ENCODE peak calls at places on chromosome 9, in four cellular contexts. V, Z, R and Y are unnamed samples.

GRCh38 chr9:130701059-130702022 is 7.8 kb downstream of the EXOSC2 start:
- DNase-seq in V (peak), Z (peak), R (peak), Y (no peak)

GRCh38 chr9:125409217-125409636 is 147.6 kb downstream of the GAPVD1 start:
- DNase-seq in V (peak), Z (no peak), R (no peak), Y (no peak)

GRCh38 chr9:131645078-131645776 is 94.6 kb downstream of the RAPGEF1 start:
- DNase-seq in V (no peak), Z (no peak), R (no peak), Y (no peak)

GRCh38 chr9:133855802-133856592 is 117.8 kb upstream of the SARDH start:
- DNase-seq in V (no peak), Z (no peak), R (peak), Y (no peak)

GRCh38 chr9:121599186-121599871 is 52.1 kb upstream of the DAB2IP start:
- DNase-seq in V (no peak), Z (peak), R (peak), Y (peak)

GRCh38 chr9:109766351-109766750 is 13.6 kb upstream of the PALM2AKAP2 start:
- DNase-seq in V (no peak), Z (no peak), R (no peak), Y (no peak)

GRCh38 chr9:131862261-131862660 is 122.4 kb upstream of the RAPGEF1 start:
- DNase-seq in V (no peak), Z (no peak), R (no peak), Y (no peak)

GRCh38 chr9:104009853-104010252 is 84.3 kb upstream of the SMC2 start:
- DNase-seq in V (no peak), Z (no peak), R (no peak), Y (no peak)

GRCh38 chr9:37324691-37325490 is 97.6 kb upstream of the GRHPR start:
- DNase-seq in V (no peak), Z (no peak), R (no peak), Y (no peak)

GRCh38 chr9:4894076-4894475 is 91.0 kb upstream of the JAK2 start:
- DNase-seq in V (no peak), Z (no peak), R (no peak), Y (no peak)

GRCh38 chr9:133731876-133732321 is 6.3 kb downstream of the SARDH start:
- DNase-seq in V (peak), Z (peak), R (peak), Y (no peak)

GRCh38 chr9:86361176-86361575 is 7.0 kb upstream of the TUT7 start:
- DNase-seq in V (no peak), Z (no peak), R (no peak), Y (no peak)

GRCh38 chr9:103242025-103242424 is 246.9 kb downstream of the CYLC2 start:
- DNase-seq in V (no peak), Z (no peak), R (no peak), Y (no peak)

GRCh38 chr9:113879906-113880305 is 3.8 kb downstream of the ZNF618 start:
- DNase-seq in V (peak), Z (no peak), R (no peak), Y (no peak)

GRCh38 chr9:95116002-95116819 is 201.3 kb downstream of the FANCC start:
- DNase-seq in V (peak), Z (no peak), R (peak), Y (no peak)

GRCh38 chr9:126411225-126411947 is 84.8 kb downstream of the MVB12B start:
- DNase-seq in V (no peak), Z (no peak), R (no peak), Y (no peak)

GRCh38 chr9:76729980-76730737 is 34.1 kb upstream of the PCA3 start:
- DNase-seq in V (no peak), Z (no peak), R (peak), Y (no peak)

GRCh38 chr9:98709968-98710965 is 1.5 kb upstream of the GABBR2 start:
- DNase-seq in V (peak), Z (no peak), R (no peak), Y (no peak)

GRCh38 chr9:3386753-3387152 is 139.0 kb downstream of the RFX3 start:
- DNase-seq in V (no peak), Z (no peak), R (no peak), Y (no peak)

GRCh38 chr9:109574061-109574882 is 76.2 kb upstream of the PTPN3 start:
- DNase-seq in V (peak), Z (peak), R (peak), Y (no peak)

GRCh38 chr9:121902483-121903135 is 190.5 kb downstream of the TTLL11 start:
- DNase-seq in V (peak), Z (no peak), R (no peak), Y (no peak)

GRCh38 chr9:81480828-81481604 is 208.3 kb downstream of the TLE1 start:
- DNase-seq in V (no peak), Z (no peak), R (no peak), Y (no peak)

GRCh38 chr9:105088088-105088487 is 156.4 kb upstream of the SLC44A1 start:
- DNase-seq in V (no peak), Z (no peak), R (no peak), Y (no peak)
- TF ChIP-seq CHD2 in V (no peak), Z (no peak), R (no peak), Y (no peak)

DNA sequence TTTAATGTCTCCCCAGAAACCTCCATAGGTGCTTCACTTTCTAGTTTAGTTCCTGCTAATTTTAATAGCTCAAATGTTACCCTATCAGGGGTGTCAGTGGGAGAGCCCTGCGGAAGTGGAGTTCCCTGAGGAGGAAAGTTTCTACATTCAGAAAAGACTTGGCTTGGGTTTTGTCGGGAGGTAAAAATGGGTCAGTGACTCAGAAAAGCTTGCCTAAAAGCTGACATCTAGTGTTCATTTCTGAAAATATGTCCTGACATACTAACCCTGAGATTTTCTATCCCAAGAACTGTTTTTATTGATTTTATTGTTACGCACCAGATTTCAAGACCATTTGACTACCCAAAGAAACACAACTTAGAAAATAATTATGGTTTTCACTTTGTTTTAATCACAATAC is 40.9 kb upstream of the GLDC start:
- DNase-seq in V (no peak), Z (no peak), R (peak), Y (no peak)
- TF ChIP-seq MAFK in V (no peak), Z (no peak), R (no peak), Y (no peak)

DNA sequence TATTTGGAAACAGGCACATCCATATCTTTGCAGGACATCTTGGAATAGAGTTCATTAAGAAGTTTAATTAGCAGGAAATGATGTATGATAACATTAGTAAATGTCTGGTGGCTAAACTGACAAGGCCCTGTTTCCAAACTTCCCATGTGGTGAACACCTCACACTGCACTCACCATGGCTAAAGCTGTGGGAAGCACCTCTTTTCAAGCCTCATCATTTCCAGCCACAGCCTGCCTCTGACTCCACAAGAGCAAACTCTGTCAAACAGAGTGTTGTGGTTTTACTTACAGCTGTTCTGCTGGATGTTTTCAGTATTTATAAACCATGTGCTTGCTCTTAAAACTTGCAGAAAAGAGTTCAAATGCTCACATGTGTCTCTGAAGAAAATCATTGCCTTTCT is 14.9 kb upstream of the NDUFB6 start:
- DNase-seq in V (no peak), Z (no peak), R (no peak), Y (no peak)
- TF ChIP-seq CHD2 in V (no peak), Z (no peak), R (no peak), Y (no peak)

GRCh38 chr9:93503381-93503780 is 50.0 kb upstream of the FAM120AOS start:
- DNase-seq in V (no peak), Z (no peak), R (no peak), Y (no peak)

GRCh38 chr9:93500571-93501298 is 47.4 kb upstream of the FAM120AOS start:
- DNase-seq in V (no peak), Z (peak), R (no peak), Y (no peak)

GRCh38 chr9:93496285-93496684 is 42.9 kb upstream of the FAM120AOS start:
- DNase-seq in V (no peak), Z (no peak), R (no peak), Y (no peak)

GRCh38 chr9:93505518-93506123 is 52.2 kb upstream of the FAM120AOS start:
- DNase-seq in V (no peak), Z (no peak), R (no peak), Y (no peak)

DNA sequence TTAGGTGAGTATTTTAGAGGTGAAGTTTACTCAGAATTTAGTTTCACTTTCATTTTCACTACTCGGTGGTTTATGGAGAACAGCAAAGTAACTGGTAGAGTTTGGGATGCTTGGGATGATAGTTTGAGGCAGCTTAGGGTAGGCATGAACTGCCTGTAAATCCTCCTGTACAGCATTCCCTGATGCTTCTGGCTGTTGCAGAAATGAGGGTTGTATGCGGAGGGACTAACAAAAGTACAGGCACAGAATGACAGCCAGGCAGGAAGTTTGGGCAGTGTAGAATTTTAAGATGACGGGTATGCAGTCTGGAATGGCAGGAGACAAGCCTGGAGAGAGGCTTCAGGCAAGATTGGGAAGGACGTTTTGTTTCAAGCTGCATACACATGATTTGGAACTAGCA is 48.0 kb upstream of the FAM120AOS start:
- DNase-seq in V (no peak), Z (no peak), R (no peak), Y (no peak)
- TF ChIP-seq MAFK in V (no peak), Z (no peak), R (no peak), Y (no peak)

GRCh38 chr9:83012160-83012559 is 50.8 kb downstream of the RASEF start:
- DNase-seq in V (no peak), Z (no peak), R (no peak), Y (no peak)
- TF ChIP-seq CHD2 in V (no peak), Z (no peak), R (no peak), Y (no peak)

DNA sequence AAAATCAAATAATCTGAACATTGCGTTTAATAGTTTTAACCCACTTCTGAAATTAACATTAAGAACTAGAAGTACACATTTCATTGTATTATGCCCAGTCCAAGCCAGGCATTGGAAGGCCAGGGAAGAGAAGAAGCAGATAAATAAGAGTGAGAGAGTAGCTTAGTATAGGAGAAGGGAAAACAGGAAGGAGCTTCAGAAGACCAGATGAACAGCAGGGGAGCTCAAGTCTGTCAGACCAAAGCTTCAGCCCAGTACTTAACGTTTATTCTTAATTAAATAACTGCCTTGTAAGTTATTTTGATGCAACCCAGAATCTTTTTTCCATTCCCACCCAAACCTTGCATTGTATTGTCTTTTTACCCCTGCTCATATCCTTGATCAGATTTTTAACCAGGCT is 11.5 kb upstream of the FAM120AOS start:
- DNase-seq in V (peak), Z (no peak), R (no peak), Y (no peak)
- TF ChIP-seq MAFK in V (no peak), Z (no peak), R (no peak), Y (no peak)

DNA sequence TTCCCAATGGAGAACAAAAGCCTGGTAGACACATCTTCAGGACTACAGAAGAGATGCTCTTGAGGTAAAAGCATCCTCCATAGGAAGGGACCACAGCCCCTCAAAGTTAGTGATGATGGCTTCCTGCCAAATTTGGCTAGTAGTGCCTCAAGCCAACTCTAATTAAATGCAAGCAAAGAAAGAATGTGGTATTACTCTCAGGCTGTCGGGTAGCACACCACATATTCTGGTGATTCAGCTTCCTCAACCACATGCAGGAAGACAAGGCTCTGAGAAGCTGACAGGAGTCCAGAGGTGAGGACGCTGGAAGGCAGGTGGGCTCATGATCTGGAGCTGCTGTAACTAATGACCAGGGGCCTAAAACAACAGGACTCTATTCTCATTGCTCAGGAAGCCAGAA is 37.2 kb upstream of the S1PR3 start:
- DNase-seq in V (no peak), Z (no peak), R (no peak), Y (no peak)
- TF ChIP-seq CHD2 in V (no peak), Z (no peak), R (no peak), Y (no peak)

GRCh38 chr9:127971357-127972315 is 9.2 kb downstream of the EEIG1 start:
- DNase-seq in V (no peak), Z (no peak), R (no peak), Y (no peak)

GRCh38 chr9:127972316-127972871 is 8.4 kb downstream of the EEIG1 start:
- DNase-seq in V (no peak), Z (no peak), R (no peak), Y (no peak)

GRCh38 chr9:127974002-127974768 is 6.6 kb downstream of the EEIG1 start:
- DNase-seq in V (no peak), Z (no peak), R (no peak), Y (no peak)

GRCh38 chr9:127974769-127975261 is 6.0 kb downstream of the EEIG1 start:
- DNase-seq in V (no peak), Z (no peak), R (no peak), Y (no peak)

DNA sequence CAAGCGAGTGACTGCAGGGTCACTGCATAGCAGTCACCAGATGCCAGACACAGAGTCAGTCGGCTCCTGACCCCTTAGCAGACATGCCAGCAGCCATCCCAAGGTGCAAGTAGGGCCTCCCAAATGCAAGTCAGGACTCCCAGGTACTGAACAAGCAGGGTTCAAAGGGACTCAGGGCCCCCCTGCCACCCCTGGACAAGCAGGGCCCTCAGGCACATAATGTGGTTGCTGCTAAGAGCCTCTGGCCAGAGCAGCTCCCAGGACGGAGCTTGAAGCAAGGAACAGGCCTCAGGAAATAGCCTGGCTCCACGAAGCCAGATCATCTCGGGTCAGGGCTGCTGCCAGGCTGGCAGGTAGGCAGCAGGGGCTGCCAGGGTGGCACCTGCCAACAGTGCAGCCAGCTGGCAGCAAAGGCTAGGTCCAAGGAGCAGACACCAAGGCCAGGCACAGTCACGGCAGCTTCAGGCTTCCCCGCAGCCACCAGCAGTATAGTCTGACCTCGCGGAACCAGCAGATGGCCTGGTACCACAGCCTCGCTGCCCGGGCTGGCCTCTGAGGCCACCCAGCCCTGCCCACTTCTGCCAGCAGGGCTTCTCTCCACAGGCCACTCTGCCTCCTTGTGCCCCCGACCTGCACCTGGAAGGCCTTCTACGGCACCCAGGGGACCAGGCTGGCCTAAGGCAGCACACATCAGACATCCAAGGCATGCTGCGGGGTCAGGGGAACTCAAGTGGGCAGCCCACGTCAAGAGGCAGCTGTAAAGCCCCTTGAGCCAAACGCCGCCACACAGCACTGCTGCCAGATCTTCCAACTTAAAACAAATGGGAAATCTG is 7.4 kb downstream of the EEIG1 start:
- DNase-seq in V (no peak), Z (no peak), R (no peak), Y (no peak)
- TF ChIP-seq MAFK in V (no peak), Z (no peak), R (no peak), Y (no peak)